ENCODE peak calls at places on chromosomes 1 and 21, in six cellular contexts. N is cardiac muscle cell, F is psoas muscle, Z is uterus, S is OCI-LY7, E is right lobe of liver. M is an unnamed sample. For H3K4me1, the result is how much of the 10 kb centered on the place peaks cover.

GRCh38 chr1:29032839-29033238 is 90.9 kb downstream of the TMEM200B start:
- DNase-seq in Z (no peak), S (no peak), N (no peak), E (no peak), F (no peak), M (no peak)

GRCh38 chr1:52523376-52523775 is 29.5 kb downstream of the TUT4 start:
- DNase-seq in S (no peak), N (no peak), F (no peak), E (no peak), Z (no peak), M (no peak)

GRCh38 chr1:197224160-197224559 is 43.9 kb upstream of the CRB1 start:
- DNase-seq in E (no peak), N (no peak), Z (no peak), F (no peak), S (no peak), M (no peak)

GRCh38 chr1:28833396-28833795 is 21.4 kb downstream of the OPRD1 start:
- DNase-seq in N (no peak), E (no peak), S (no peak), Z (no peak), F (no peak), M (no peak)

GRCh38 chr1:212665241-212666115 is 34.2 kb downstream of the BATF3 start:
- DNase-seq in F (peak), E (peak), N (peak), Z (peak), S (peak), M (peak)

GRCh38 chr1:161738627-161739287 is 10.8 kb upstream of the DUSP12 start:
- DNase-seq in N (peak), S (peak), E (peak), Z (no peak), F (peak), M (no peak)

GRCh38 chr21:28762357-28762735 is 230.3 kb downstream of the LTN1 start:
- DNase-seq in Z (no peak), E (no peak), N (no peak), S (no peak), F (no peak), M (no peak)

GRCh38 chr1:219542828-219543518 is 69.9 kb downstream of the ZC3H11B start:
- DNase-seq in Z (no peak), E (no peak), F (no peak), S (no peak), N (no peak), M (no peak)

GRCh38 chr21:36909901-36910561 is 56.4 kb downstream of the HLCS start:
- DNase-seq in Z (no peak), E (no peak), S (no peak), N (no peak), F (no peak), M (no peak)

GRCh38 chr1:184163674-184164470 is 112.3 kb downstream of the TSEN15 start:
- DNase-seq in F (peak), S (no peak), E (no peak), Z (no peak), N (no peak), M (no peak)

GRCh38 chr1:1534401-1535145 is 5.9 kb downstream of the TMEM240 start:
- DNase-seq in E (no peak), Z (no peak), S (no peak), N (no peak), F (no peak), M (no peak)

GRCh38 chr1:23619299-23620188 is 60.2 kb upstream of the ID3 start:
- DNase-seq in N (no peak), Z (no peak), F (peak), E (no peak), S (peak), M (no peak)

GRCh38 chr1:109979489-109980091 is 5.0 kb upstream of the AHCYL1 start:
- DNase-seq in F (no peak), E (no peak), N (no peak), Z (peak), S (no peak), M (no peak)

GRCh38 chr1:162003825-162004205 is 19.9 kb downstream of the OLFML2B start:
- DNase-seq in Z (no peak), S (no peak), E (no peak), N (no peak), F (peak), M (no peak)

GRCh38 chr1:36177589-36178463 is 21.9 kb downstream of the MAP7D1 start:
- DNase-seq in N (no peak), S (no peak), E (no peak), F (no peak), Z (no peak), M (no peak)

GRCh38 chr21:26943916-26944315 is 23.0 kb downstream of the ADAMTS5 start:
- DNase-seq in F (no peak), E (no peak), N (no peak), S (no peak), Z (no peak), M (no peak)

GRCh38 chr21:31917108-31917507 is 44.3 kb downstream of the HUNK start:
- DNase-seq in S (no peak), Z (no peak), E (no peak), N (no peak), F (peak), M (no peak)

GRCh38 chr1:231603598-231604275 is 22.9 kb upstream of the DISC1 start:
- DNase-seq in E (no peak), S (peak), F (no peak), Z (peak), N (peak), M (no peak)

GRCh38 chr1:93681549-93682412 is at the start of gene BCAR3:
- DNase-seq in S (peak), E (peak), N (peak), Z (peak), F (peak), M (peak)

GRCh38 chr1:219123041-219123440 is 50.6 kb upstream of the LYPLAL1 start:
- DNase-seq in S (no peak), Z (peak), E (no peak), N (no peak), F (no peak), M (no peak)

GRCh38 chr1:187509091-187509490 is 680.3 kb downstream of the PLA2G4A start:
- DNase-seq in E (no peak), N (no peak), S (no peak), Z (no peak), F (no peak), M (no peak)

GRCh38 chr1:174534789-174535188 is 87.0 kb downstream of the GPR52 start:
- DNase-seq in F (no peak), S (no peak), E (no peak), Z (no peak), N (no peak), M (no peak)

GRCh38 chr1:107964397-107965111 is 426 bp downstream of the VAV3 start:
- DNase-seq in F (peak), N (no peak), S (peak), Z (no peak), E (peak), M (no peak)

GRCh38 chr1:193408782-193409293 is 222.4 kb upstream of the B3GALT2 start:
- DNase-seq in F (peak), N (peak), S (no peak), E (peak), Z (peak), M (no peak)

GRCh38 chr21:25879203-25879602 is 144.4 kb downstream of the GABPA start:
- DNase-seq in Z (no peak), S (no peak), E (peak), F (no peak), N (no peak), M (no peak)

GRCh38 chr1:238451781-238452310 is 561.1 kb upstream of the ZP4 start:
- DNase-seq in Z (no peak), S (no peak), E (no peak), N (no peak), F (no peak), M (no peak)

DNA sequence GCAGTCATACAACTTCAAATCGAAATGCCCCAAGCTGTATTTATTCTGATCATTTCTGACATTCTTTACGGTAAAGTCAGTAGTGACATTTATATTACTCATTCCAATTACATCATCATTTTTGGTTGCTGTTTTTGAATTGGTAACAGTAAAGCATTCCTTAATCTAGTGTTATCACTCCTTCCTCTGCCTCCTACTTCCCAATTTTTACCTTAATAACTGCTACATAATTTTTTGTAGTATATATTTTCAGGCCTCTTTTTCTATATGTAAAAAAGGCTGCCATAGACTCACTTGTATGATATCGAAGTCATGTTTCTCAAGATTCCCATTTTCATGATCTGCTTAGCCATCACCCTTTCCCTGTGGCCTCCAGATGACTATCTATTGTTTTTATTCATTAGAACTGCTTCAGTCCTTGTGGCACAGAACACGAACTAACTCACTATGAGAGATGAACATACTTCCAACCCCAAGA is 167.2 kb downstream of the RUNX1 start:
- DNase-seq in Z (no peak), F (no peak), S (no peak), E (no peak), N (no peak), M (no peak)
- H3K4me3 ChIP-seq in Z (no peak), F (peak), S (no peak), E (no peak), N (no peak), M (no peak)

DNA sequence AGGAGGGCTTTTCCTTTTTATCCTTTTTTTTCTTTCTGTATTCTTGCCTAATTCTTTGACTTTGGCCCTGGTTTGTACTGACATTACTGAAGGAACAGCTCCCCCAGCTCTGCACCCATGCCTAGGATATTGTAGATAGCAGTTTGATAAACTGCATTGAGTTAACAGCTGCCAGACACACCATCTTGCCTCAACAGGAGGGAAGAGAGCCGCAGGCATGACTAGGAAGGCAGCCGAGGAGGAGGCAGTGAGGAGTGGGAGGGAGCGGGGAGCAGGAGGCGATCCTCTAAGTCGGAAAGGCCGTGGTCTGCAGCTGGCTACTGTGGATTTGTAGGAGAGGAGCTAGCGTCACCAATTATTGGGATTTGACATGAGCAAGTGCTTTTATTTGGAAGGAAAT is 9.8 kb upstream of the FMOD start:
- DNase-seq in S (no peak), F (no peak), E (no peak), N (no peak), Z (no peak), M (no peak)
- H3K4me1 ChIP-seq in S (under half), F (under half), E (under half), N (under half), Z (under half), M (under half)

DNA sequence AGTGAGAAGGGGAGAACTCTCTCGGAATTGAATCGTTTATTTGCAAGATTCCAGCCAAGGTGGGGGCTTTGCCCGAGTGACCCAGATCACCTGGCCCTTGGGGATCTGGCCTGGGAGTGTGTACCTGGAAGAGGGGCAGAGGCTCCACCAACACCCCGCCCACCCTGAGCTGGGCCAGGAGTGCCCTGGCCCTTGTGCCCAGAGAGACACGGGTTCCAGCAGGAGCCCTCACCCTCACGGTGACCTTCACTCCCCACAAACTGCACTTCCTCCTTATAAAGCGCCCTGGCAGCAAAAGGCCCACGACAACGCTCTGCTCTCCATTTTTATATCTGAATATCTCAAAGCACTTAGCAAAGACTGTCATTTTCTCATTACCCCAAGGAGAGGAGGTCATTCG is 16.6 kb downstream of the CASZ1 start:
- DNase-seq in N (no peak), Z (no peak), F (no peak), E (no peak), S (no peak), M (no peak)
- H3K27ac ChIP-seq in N (no peak), Z (no peak), F (no peak), E (no peak), S (no peak), M (no peak)

GRCh38 chr1:41153750-41154274 is 88.3 kb downstream of the SCMH1 start:
- DNase-seq in E (no peak), Z (no peak), S (no peak), N (no peak), F (no peak), M (no peak)

GRCh38 chr1:41155105-41155504 is 87.0 kb downstream of the SCMH1 start:
- DNase-seq in Z (no peak), S (no peak), E (no peak), F (no peak), N (no peak), M (no peak)

GRCh38 chr1:41149570-41149969 is 92.5 kb downstream of the SCMH1 start:
- DNase-seq in E (no peak), F (no peak), N (no peak), Z (no peak), S (no peak), M (no peak)

GRCh38 chr1:41152622-41153044 is 89.5 kb downstream of the SCMH1 start:
- DNase-seq in N (no peak), Z (peak), E (no peak), S (no peak), F (no peak), M (no peak)

DNA sequence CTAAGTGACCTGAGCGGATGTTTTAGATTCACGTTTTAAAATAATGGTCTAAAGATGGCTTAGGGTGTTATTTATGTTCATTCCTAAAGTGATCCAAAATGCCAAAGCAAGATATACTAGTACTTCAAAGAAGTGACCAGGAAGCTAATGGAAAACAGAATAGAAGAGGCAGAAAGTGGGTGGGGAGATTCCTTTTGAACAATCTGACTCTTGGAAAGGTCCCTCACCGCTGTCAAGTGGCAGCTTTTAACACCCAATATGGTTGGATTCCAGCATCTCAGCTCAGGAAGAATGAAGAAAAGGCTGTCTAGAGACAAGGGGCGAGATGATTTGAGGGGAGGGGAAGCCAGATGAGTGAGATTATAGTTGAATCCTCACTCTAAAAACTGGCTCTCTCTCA is 90.3 kb downstream of the SCMH1 start:
- DNase-seq in S (no peak), N (peak), E (no peak), F (no peak), Z (no peak), M (no peak)
- H3K4me3 ChIP-seq in S (no peak), N (no peak), E (no peak), F (no peak), Z (no peak), M (no peak)

GRCh38 chr1:225824522-225824921 is 14.6 kb downstream of the EPHX1 start:
- DNase-seq in Z (no peak), S (no peak), F (no peak), E (peak), N (no peak), M (no peak)
- H3K4me1 ChIP-seq in Z (under half), S (under half), F (under half), E (half or more), N (under half), M (under half)

GRCh38 chr1:7095343-7095964 is 310.2 kb downstream of the CAMTA1 start:
- DNase-seq in E (peak), N (no peak), S (no peak), Z (no peak), F (no peak), M (no peak)
- H3K27ac ChIP-seq in E (no peak), N (no peak), S (no peak), Z (no peak), F (no peak), M (no peak)

DNA sequence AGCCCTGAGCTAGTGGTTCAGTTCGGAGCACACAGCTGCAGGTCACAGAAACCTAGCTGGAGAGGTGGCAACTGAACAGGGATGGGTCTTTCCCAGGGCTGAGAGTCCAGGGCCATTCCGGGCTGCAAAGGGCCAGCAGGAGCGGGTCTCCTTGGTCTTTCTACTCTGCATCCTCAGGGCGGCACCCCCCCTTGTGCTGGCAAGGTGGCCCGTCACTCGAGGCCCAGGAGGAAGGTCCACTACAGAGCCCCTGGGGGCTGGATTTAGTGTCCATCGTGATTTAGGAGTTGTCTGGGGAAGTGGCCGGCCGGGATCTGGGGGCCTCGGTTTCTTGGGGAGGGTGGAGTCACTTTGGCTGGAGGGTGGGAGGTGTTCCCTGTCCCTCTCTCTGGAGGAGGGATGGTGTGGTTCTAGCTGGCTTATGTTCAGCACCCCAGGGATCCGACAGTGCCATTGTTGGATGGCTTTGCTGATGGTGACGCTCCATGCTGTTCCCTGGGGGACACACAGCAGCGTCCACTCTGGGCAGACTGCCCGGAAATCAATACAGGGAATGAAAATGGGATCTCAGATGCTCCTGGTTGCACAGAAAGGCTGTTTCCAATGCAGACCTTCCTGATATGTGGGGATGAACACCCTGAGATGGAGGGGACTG is 64.4 kb downstream of the UMODL1 start:
- DNase-seq in E (no peak), Z (no peak), N (no peak), S (no peak), F (no peak), M (no peak)
- H3K4me3 ChIP-seq in E (no peak), Z (no peak), N (no peak), S (no peak), F (no peak), M (no peak)

GRCh38 chr1:19442150-19443096 is 42.9 kb downstream of the CAPZB start:
- DNase-seq in F (no peak), E (no peak), N (no peak), Z (no peak), S (no peak), M (no peak)
- H3K4me1 ChIP-seq in F (half or more), E (under half), N (under half), Z (half or more), S (under half), M (under half)